ENCODE peak calls at places on chromosomes 3 and 15, in seven cellular contexts. U is left cardiac atrium; A is AG20443; C is activated CD8-positive, alpha-beta memory T cell treated with anti-CD3 and anti-CD28 coated beads for 24 hours; B is iPS-NIHi11; F is Caki2; R is fibroblast of lung. Y is an unnamed sample.

GRCh38 chr3:14768182-14768790 is 50.5 kb upstream of the FGD5 start:
- DNase-seq in U (no peak), A (peak), C (peak), B (no peak), F (no peak), R (no peak), Y (no peak)

GRCh38 chr3:183560607-183561006 is 5.1 kb upstream of the KLHL6 start:
- DNase-seq in U (no peak), A (no peak), C (no peak), B (peak), F (peak), R (no peak), Y (no peak)

GRCh38 chr15:41562784-41563198 is 3.8 kb downstream of the TYRO3 start:
- DNase-seq in U (no peak), A (no peak), C (no peak), B (no peak), F (no peak), R (no peak), Y (no peak)

GRCh38 chr3:37601832-37602231 is 259.8 kb upstream of the CTDSPL start:
- DNase-seq in U (no peak), A (no peak), C (no peak), B (no peak), F (no peak), R (no peak), Y (no peak)

GRCh38 chr3:55017876-55018275 is 90.0 kb upstream of the LRTM1 start:
- DNase-seq in U (no peak), A (no peak), C (no peak), B (no peak), F (no peak), R (no peak), Y (no peak)

GRCh38 chr3:59235221-59236012 is 185.6 kb upstream of the CFAP20DC start:
- DNase-seq in U (no peak), A (no peak), C (no peak), B (no peak), F (no peak), R (no peak), Y (no peak)

GRCh38 chr3:127483005-127483641 is 107.4 kb downstream of the TPRA1 start:
- DNase-seq in U (no peak), A (no peak), C (no peak), B (no peak), F (no peak), R (no peak), Y (no peak)

GRCh38 chr15:68561146-68561545 is 17.6 kb upstream of the CORO2B start:
- DNase-seq in U (no peak), A (no peak), C (no peak), B (no peak), F (no peak), R (no peak), Y (no peak)

GRCh38 chr3:168881804-168882203 is 781.7 kb downstream of the MECOM start:
- DNase-seq in U (no peak), A (no peak), C (no peak), B (no peak), F (no peak), R (no peak), Y (no peak)